ENCODE peak calls at places on chromosomes 7 and 10, in eight cellular contexts. Q is GM12864; I is ELF-1; L is AG09309; R is T1000; G is GM04503; E is CD4-positive, alpha-beta memory T cell; C is stimulated activated CD4-positive, alpha-beta T cell treated with anti-CD3 and anti-CD28 coated beads, Interleukin-1b, Interleukin-23, amount 100 ng/mL, for 1 hour. Y is an unnamed sample.

GRCh38 chr7:90271753-90272152 is 26.8 kb downstream of the CFAP69 start:
- DNase-seq in Q (no peak), I (no peak), L (peak), R (no peak), G (peak), E (no peak), C (no peak), Y (no peak)

GRCh38 chr7:140595468-140596147 is 45.0 kb downstream of the DENND2A start:
- DNase-seq in Q (no peak), I (no peak), L (no peak), R (no peak), G (no peak), E (no peak), C (no peak), Y (no peak)

GRCh38 chr7:151139071-151139521 is 28.4 kb downstream of the GBX1 start:
- DNase-seq in Q (no peak), I (no peak), L (no peak), R (no peak), G (no peak), E (no peak), C (no peak), Y (no peak)

GRCh38 chr10:28400176-28400575 is 97.3 kb upstream of the MPP7 start:
- DNase-seq in Q (no peak), I (no peak), L (no peak), R (no peak), G (no peak), E (no peak), C (no peak), Y (no peak)

GRCh38 chr10:123559823-123560092 is 106.4 kb upstream of the GPR26 start:
- DNase-seq in Q (no peak), I (no peak), L (no peak), R (no peak), G (no peak), E (no peak), C (no peak), Y (no peak)

GRCh38 chr10:96765406-96766240 is 45.3 kb upstream of the PIK3AP1 start:
- DNase-seq in Q (no peak), I (peak), L (no peak), R (no peak), G (no peak), E (peak), C (peak), Y (peak)

GRCh38 chr7:30941582-30942310 is 22.0 kb upstream of the GHRHR start:
- DNase-seq in Q (no peak), I (no peak), L (no peak), R (no peak), G (no peak), E (no peak), C (no peak), Y (no peak)

GRCh38 chr10:61871487-61871886 is 30.0 kb upstream of the ARID5B start:
- DNase-seq in Q (no peak), I (no peak), L (no peak), R (no peak), G (no peak), E (no peak), C (no peak), Y (no peak)

GRCh38 chr10:3735175-3735574 is 49.8 kb downstream of the KLF6 start:
- DNase-seq in Q (no peak), I (peak), L (no peak), R (no peak), G (no peak), E (no peak), C (no peak), Y (peak)

GRCh38 chr7:106284516-106285050 is at the start of gene NAMPT:
- DNase-seq in Q (no peak), I (no peak), L (no peak), R (no peak), G (no peak), E (no peak), C (peak), Y (peak)

GRCh38 chr10:104690081-104690480 is 49.0 kb downstream of the SORCS3 start:
- DNase-seq in Q (no peak), I (no peak), L (no peak), R (no peak), G (no peak), E (no peak), C (no peak), Y (no peak)

GRCh38 chr7:96173777-96174176 is 148.1 kb downstream of the SLC25A13 start:
- DNase-seq in Q (no peak), I (no peak), L (no peak), R (no peak), G (no peak), E (no peak), C (no peak), Y (no peak)

GRCh38 chr7:75734586-75735047 is 4.1 kb downstream of the HIP1 start:
- DNase-seq in Q (no peak), I (peak), L (no peak), R (no peak), G (no peak), E (no peak), C (no peak), Y (peak)

GRCh38 chr10:127907411-127908105 is 655 bp downstream of the PTPRE start:
- DNase-seq in Q (no peak), I (no peak), L (peak), R (no peak), G (peak), E (peak), C (no peak), Y (no peak)

GRCh38 chr10:132547421-132547861 is 9.9 kb downstream of the INPP5A start:
- DNase-seq in Q (no peak), I (no peak), L (no peak), R (no peak), G (no peak), E (no peak), C (no peak), Y (no peak)

GRCh38 chr7:103691291-103691690 is 245.3 kb upstream of the SLC26A5 start:
- DNase-seq in Q (no peak), I (no peak), L (no peak), R (no peak), G (no peak), E (no peak), C (no peak), Y (no peak)

GRCh38 chr7:99679400-99680191 is at the start of gene CYP3A5:
- DNase-seq in Q (no peak), I (no peak), L (no peak), R (no peak), G (no peak), E (no peak), C (no peak), Y (no peak)

GRCh38 chr7:26705567-26705966 is 158.8 kb downstream of the SKAP2 start:
- DNase-seq in Q (no peak), I (no peak), L (peak), R (peak), G (peak), E (no peak), C (no peak), Y (no peak)

GRCh38 chr10:101236376-101237079 is 7.3 kb upstream of the LBX1 start:
- DNase-seq in Q (no peak), I (peak), L (no peak), R (no peak), G (no peak), E (no peak), C (no peak), Y (peak)

GRCh38 chr7:98807306-98807880 is 62.4 kb downstream of the TMEM130 start:
- DNase-seq in Q (no peak), I (no peak), L (no peak), R (no peak), G (no peak), E (no peak), C (no peak), Y (peak)

GRCh38 chr7:112572669-112573301 is 92.0 kb downstream of the LSMEM1 start:
- DNase-seq in Q (no peak), I (no peak), L (no peak), R (no peak), G (no peak), E (no peak), C (no peak), Y (no peak)

GRCh38 chr7:7157887-7158271 is 24.5 kb upstream of the C1GALT1 start:
- DNase-seq in Q (no peak), I (no peak), L (no peak), R (no peak), G (no peak), E (no peak), C (no peak), Y (no peak)

GRCh38 chr7:116499168-116500070 is at the start of gene CAV2:
- DNase-seq in Q (no peak), I (peak), L (no peak), R (peak), G (no peak), E (peak), C (no peak), Y (peak)

GRCh38 chr10:4678023-4678950 is 147.7 kb upstream of the AKR1E2 start:
- DNase-seq in Q (no peak), I (no peak), L (peak), R (no peak), G (peak), E (no peak), C (no peak), Y (no peak)

GRCh38 chr7:128164061-128164954 is 76.8 kb upstream of the LEP start:
- DNase-seq in Q (no peak), I (peak), L (peak), R (peak), G (peak), E (no peak), C (no peak), Y (no peak)

GRCh38 chr10:17387861-17388503 is 66.4 kb downstream of the ST8SIA6 start:
- DNase-seq in Q (no peak), I (peak), L (no peak), R (no peak), G (no peak), E (no peak), C (no peak), Y (peak)

GRCh38 chr7:45212606-45213005 is 55.0 kb downstream of the RAMP3 start:
- DNase-seq in Q (no peak), I (no peak), L (no peak), R (no peak), G (no peak), E (no peak), C (no peak), Y (no peak)

GRCh38 chr10:29332761-29333148 is 43.9 kb downstream of the LYZL1 start:
- DNase-seq in Q (no peak), I (no peak), L (no peak), R (no peak), G (no peak), E (no peak), C (no peak), Y (no peak)